ENCODE peak calls at places on chromosomes 7 and 10, in four cellular contexts. One of them, this sample, is unnamed.

GRCh38 chr10:88070080-88070880 is 206.9 kb downstream of the PTEN start:
- DNase-seq in fibroblast of lung: peak
- DNase-seq in H9: no peak
- DNase-seq in HCT116: no peak
- DNase-seq in this sample: no peak

GRCh38 chr7:87231715-87232114 is 12.2 kb upstream of the TMEM243 start:
- DNase-seq in HCT116: no peak
- DNase-seq in H9: no peak
- DNase-seq in fibroblast of lung: no peak
- DNase-seq in this sample: no peak

GRCh38 chr7:45884136-45884535 is 4.2 kb upstream of the IGFBP1 start:
- DNase-seq in HCT116: no peak
- DNase-seq in fibroblast of lung: no peak
- DNase-seq in H9: no peak
- DNase-seq in this sample: no peak

GRCh38 chr7:141872931-141873330 is 31.6 kb upstream of the PRSS37 start:
- DNase-seq in H9: no peak
- DNase-seq in fibroblast of lung: no peak
- DNase-seq in HCT116: no peak
- DNase-seq in this sample: no peak

GRCh38 chr10:110671788-110672579 is 27.8 kb downstream of the RBM20 start:
- DNase-seq in fibroblast of lung: peak
- DNase-seq in H9: peak
- DNase-seq in HCT116: peak
- DNase-seq in this sample: no peak

GRCh38 chr7:92898798-92899197 is 62.4 kb upstream of the CDK6 start:
- DNase-seq in fibroblast of lung: no peak
- DNase-seq in H9: no peak
- DNase-seq in HCT116: no peak
- DNase-seq in this sample: no peak

GRCh38 chr10:80460399-80461207 is 6.5 kb downstream of the TSPAN14 start:
- DNase-seq in H9: peak
- DNase-seq in HCT116: peak
- DNase-seq in fibroblast of lung: peak
- DNase-seq in this sample: no peak

GRCh38 chr10:30784896-30785605 is 155.5 kb upstream of the LYZL2 start:
- DNase-seq in HCT116: no peak
- DNase-seq in fibroblast of lung: peak
- DNase-seq in H9: peak
- DNase-seq in this sample: peak

GRCh38 chr10:85795460-85795859 is 571.1 kb downstream of the GRID1 start:
- DNase-seq in HCT116: no peak
- DNase-seq in H9: no peak
- DNase-seq in fibroblast of lung: no peak
- DNase-seq in this sample: no peak

GRCh38 chr7:108016841-108017775 is 14.1 kb upstream of the LAMB1 start:
- DNase-seq in HCT116: peak
- DNase-seq in fibroblast of lung: peak
- DNase-seq in H9: no peak
- DNase-seq in this sample: no peak

DNA sequence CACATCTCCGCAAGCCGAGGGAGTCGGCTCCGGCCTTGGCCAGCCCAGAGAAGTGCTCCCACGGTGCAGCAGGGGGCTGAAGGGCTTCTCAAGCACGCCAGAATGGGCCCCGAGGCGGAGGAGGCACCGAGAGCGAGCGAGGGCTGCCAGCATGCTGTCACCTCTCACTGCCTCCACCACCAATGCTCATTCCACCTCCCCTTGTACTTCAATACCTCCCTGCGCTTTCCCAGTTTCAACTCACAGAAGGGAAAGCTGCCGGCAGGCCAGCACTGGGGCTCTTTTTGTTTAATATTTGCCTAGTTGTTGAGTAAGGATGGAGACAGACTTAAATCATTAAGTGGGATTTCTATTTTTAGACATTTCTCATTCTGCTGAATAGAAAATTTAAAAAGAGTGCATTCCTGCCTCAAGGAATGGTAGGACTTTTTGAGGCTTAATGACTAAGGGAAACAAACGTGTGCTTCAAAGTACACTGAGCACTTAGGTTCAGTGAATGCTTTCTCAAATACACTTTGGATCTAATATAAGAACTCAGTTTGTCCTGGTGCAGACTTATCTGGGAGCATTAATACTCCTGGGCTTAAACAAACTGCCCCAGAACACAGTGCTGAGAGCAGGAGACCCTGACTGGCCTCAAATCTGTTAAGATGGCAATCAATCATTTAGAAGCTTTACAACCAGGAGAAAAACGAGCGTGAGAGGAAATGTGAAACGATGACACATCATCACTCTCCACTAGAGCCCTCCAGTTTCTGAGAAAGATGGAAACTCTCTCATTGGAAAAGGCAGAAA is 131.2 kb downstream of the RALA start:
- DNase-seq in fibroblast of lung: peak
- DNase-seq in HCT116: no peak
- DNase-seq in H9: peak
- DNase-seq in this sample: no peak
- H3K9ac ChIP-seq in fibroblast of lung: peak
- H3K9ac ChIP-seq in HCT116: no peak
- H3K9ac ChIP-seq in H9: no peak
- H3K9ac ChIP-seq in this sample: no peak

GRCh38 chr10:92187101-92187500 is 103.8 kb downstream of the CPEB3 start:
- DNase-seq in fibroblast of lung: no peak
- DNase-seq in H9: no peak
- DNase-seq in HCT116: no peak
- DNase-seq in this sample: no peak
- H3K4me2 ChIP-seq in fibroblast of lung: no peak
- H3K4me2 ChIP-seq in H9: no peak
- H3K4me2 ChIP-seq in HCT116: no peak
- H3K4me2 ChIP-seq in this sample: no peak

DNA sequence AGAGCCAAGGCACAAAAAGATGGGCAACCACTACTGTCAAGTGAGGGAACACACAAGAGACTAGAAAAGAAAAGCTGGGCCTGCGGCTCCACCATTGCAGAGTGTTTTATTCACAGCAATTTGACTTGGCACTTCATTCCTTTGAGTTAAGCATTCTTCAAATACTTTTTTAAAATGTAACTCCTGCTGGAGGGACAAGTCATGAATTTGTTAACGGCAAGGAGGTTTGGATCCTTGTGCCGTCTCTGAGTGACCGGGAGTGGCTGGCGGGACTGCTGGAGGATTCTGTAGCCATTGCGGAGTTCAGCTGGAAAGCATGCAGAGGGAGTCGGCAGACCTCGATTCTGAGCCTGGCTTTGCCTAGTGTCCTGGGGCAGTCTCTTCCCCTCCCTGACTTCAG is 9.8 kb downstream of the HSPA12A start:
- DNase-seq in HCT116: no peak
- DNase-seq in H9: no peak
- DNase-seq in fibroblast of lung: peak
- DNase-seq in this sample: no peak
- H2AFZ ChIP-seq in HCT116: no peak
- H2AFZ ChIP-seq in H9: no peak
- H2AFZ ChIP-seq in fibroblast of lung: no peak
- H2AFZ ChIP-seq in this sample: no peak

GRCh38 chr10:89782470-89782869 is 81.1 kb downstream of the KIF20B start:
- DNase-seq in HCT116: no peak
- DNase-seq in H9: no peak
- DNase-seq in fibroblast of lung: no peak
- DNase-seq in this sample: no peak
- H3K9ac ChIP-seq in HCT116: no peak
- H3K9ac ChIP-seq in H9: no peak
- H3K9ac ChIP-seq in fibroblast of lung: no peak
- H3K9ac ChIP-seq in this sample: no peak

DNA sequence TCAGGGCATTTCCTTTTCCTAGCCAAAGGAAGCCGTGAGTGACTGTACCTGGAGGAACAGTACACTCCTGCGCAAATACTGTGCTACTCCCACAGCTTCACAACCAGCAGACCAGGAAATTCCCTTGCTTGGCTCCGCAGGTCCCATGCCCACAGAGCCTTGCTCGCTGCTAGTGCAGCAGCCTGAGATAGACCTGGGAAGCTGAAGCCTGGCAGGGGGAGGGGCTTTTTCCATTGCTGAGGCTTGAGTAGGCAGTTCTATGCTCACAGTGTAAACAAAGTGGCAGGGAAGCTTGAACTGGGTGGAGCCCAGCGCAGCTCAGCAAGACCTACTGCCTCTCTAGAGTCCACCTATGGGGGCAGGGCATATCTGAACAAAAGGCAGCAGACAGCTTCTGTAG is 291.2 kb downstream of the HGF start:
- DNase-seq in fibroblast of lung: no peak
- DNase-seq in H9: no peak
- DNase-seq in HCT116: no peak
- DNase-seq in this sample: no peak
- H3K4me2 ChIP-seq in fibroblast of lung: no peak
- H3K4me2 ChIP-seq in H9: no peak
- H3K4me2 ChIP-seq in HCT116: no peak
- H3K4me2 ChIP-seq in this sample: no peak

GRCh38 chr7:81408728-81409127 is 361.1 kb downstream of the HGF start:
- DNase-seq in H9: no peak
- DNase-seq in HCT116: no peak
- DNase-seq in fibroblast of lung: no peak
- DNase-seq in this sample: no peak

GRCh38 chr7:81416648-81417047 is 353.2 kb downstream of the HGF start:
- DNase-seq in H9: no peak
- DNase-seq in fibroblast of lung: no peak
- DNase-seq in HCT116: no peak
- DNase-seq in this sample: no peak

GRCh38 chr7:81410471-81411117 is 359.3 kb downstream of the HGF start:
- DNase-seq in HCT116: no peak
- DNase-seq in H9: no peak
- DNase-seq in fibroblast of lung: no peak
- DNase-seq in this sample: no peak

GRCh38 chr7:81415181-81415580 is 354.7 kb downstream of the HGF start:
- DNase-seq in fibroblast of lung: peak
- DNase-seq in H9: no peak
- DNase-seq in HCT116: no peak
- DNase-seq in this sample: no peak

GRCh38 chr7:81414411-81414810 is 355.4 kb downstream of the HGF start:
- DNase-seq in fibroblast of lung: no peak
- DNase-seq in H9: no peak
- DNase-seq in HCT116: no peak
- DNase-seq in this sample: no peak
- H2AFZ ChIP-seq in fibroblast of lung: no peak
- H2AFZ ChIP-seq in H9: no peak
- H2AFZ ChIP-seq in HCT116: peak
- H2AFZ ChIP-seq in this sample: no peak